ENCODE peak calls at places on chromosomes 16 and 17, in eight cellular contexts. S, B, X, D, Y, E, W and U are unnamed samples.

GRCh38 chr16:3838600-3839401 is 41.7 kb downstream of the CREBBP start:
- DNase-seq in S (no peak), B (no peak), X (no peak), D (no peak), Y (no peak), E (no peak), W (no peak), U (no peak)

GRCh38 chr16:85707528-85708095 is 18.9 kb upstream of the GINS2 start:
- DNase-seq in S (no peak), B (no peak), X (no peak), D (no peak), Y (no peak), E (no peak), W (no peak), U (no peak)

GRCh38 chr16:56807011-56807675 is 57.9 kb upstream of the SLC12A3 start:
- DNase-seq in S (no peak), B (no peak), X (no peak), D (no peak), Y (no peak), E (no peak), W (no peak), U (no peak)

GRCh38 chr16:14344292-14344691 is 273.2 kb downstream of the MRTFB start:
- DNase-seq in S (no peak), B (no peak), X (no peak), D (no peak), Y (no peak), E (no peak), W (no peak), U (no peak)

GRCh38 chr17:3335876-3336275 is 37.7 kb upstream of the OR3A1 start:
- DNase-seq in S (peak; percentile 16), B (no peak), X (no peak), D (no peak), Y (no peak), E (no peak), W (no peak), U (no peak)

GRCh38 chr17:65071861-65072260 is 15.3 kb upstream of the GNA13 start:
- DNase-seq in S (no peak), B (no peak), X (no peak), D (no peak), Y (no peak), E (no peak), W (no peak), U (no peak)

GRCh38 chr17:81036128-81036891 is 1.4 kb downstream of the BAIAP2 start:
- DNase-seq in S (no peak), B (no peak), X (no peak), D (no peak), Y (no peak), E (no peak), W (no peak), U (no peak)

GRCh38 chr16:28555593-28555992 is 1.9 kb downstream of the SGF29 start:
- DNase-seq in S (no peak), B (no peak), X (no peak), D (no peak), Y (no peak), E (no peak), W (no peak), U (no peak)

GRCh38 chr16:87657621-87658192 is 55.4 kb downstream of the JPH3 start:
- DNase-seq in S (peak; percentile 42), B (no peak), X (no peak), D (no peak), Y (no peak), E (no peak), W (no peak), U (no peak)

GRCh38 chr16:58123896-58124600 is 5.1 kb downstream of the CFAP20 start:
- DNase-seq in S (no peak), B (no peak), X (no peak), D (no peak), Y (no peak), E (peak; percentile 37), W (no peak), U (no peak)

GRCh38 chr16:82241469-82242052 is 71.5 kb upstream of the MPHOSPH6 start:
- DNase-seq in S (no peak), B (no peak), X (no peak), D (no peak), Y (no peak), E (no peak), W (no peak), U (no peak)

GRCh38 chr16:7369181-7369580 is 36.5 kb downstream of the RBFOX1 start:
- DNase-seq in S (no peak), B (no peak), X (no peak), D (no peak), Y (no peak), E (peak; percentile 20), W (no peak), U (no peak)

GRCh38 chr16:24609740-24610420 is 70.5 kb downstream of the RBBP6 start:
- DNase-seq in S (peak; percentile 67), B (peak; percentile 36), X (peak; percentile 42), D (no peak), Y (no peak), E (no peak), W (no peak), U (peak; percentile 27)

GRCh38 chr16:87666919-87667318 is 64.6 kb downstream of the JPH3 start:
- DNase-seq in S (no peak), B (no peak), X (no peak), D (no peak), Y (no peak), E (no peak), W (no peak), U (no peak)

GRCh38 chr16:86011532-86011931 is 112.6 kb downstream of the IRF8 start:
- DNase-seq in S (no peak), B (no peak), X (no peak), D (no peak), Y (no peak), E (no peak), W (no peak), U (no peak)

GRCh38 chr17:66309793-66310192 is 7.4 kb downstream of the PRKCA start:
- DNase-seq in S (no peak), B (no peak), X (no peak), D (no peak), Y (no peak), E (no peak), W (no peak), U (no peak)